ENCODE peak calls at places on chromosome 1, in nine cellular contexts. One of them, this sample, is unnamed. For H3K4me1, the result is how much of the 10 kb centered on the place peaks cover.

GRCh38 chr1:61139324-61140055 is 57.1 kb downstream of the NFIA start:
- DNase-seq in GM23338: no peak
- DNase-seq in breast epithelium: peak
- DNase-seq in HCT116: no peak
- DNase-seq in stomach: no peak
- DNase-seq in SK-N-SH: no peak
- DNase-seq in transverse colon: no peak
- DNase-seq in K562: no peak
- DNase-seq in GM12878: no peak
- DNase-seq in this sample: no peak

GRCh38 chr1:11594222-11594621 is 60.0 kb downstream of the FBXO2 start:
- DNase-seq in GM23338: peak
- DNase-seq in breast epithelium: no peak
- DNase-seq in HCT116: peak
- DNase-seq in stomach: no peak
- DNase-seq in SK-N-SH: peak
- DNase-seq in transverse colon: no peak
- DNase-seq in K562: no peak
- DNase-seq in GM12878: no peak
- DNase-seq in this sample: no peak

GRCh38 chr1:231683439-231684165 is 57.0 kb downstream of the DISC1 start:
- DNase-seq in GM23338: no peak
- DNase-seq in breast epithelium: no peak
- DNase-seq in HCT116: no peak
- DNase-seq in stomach: no peak
- DNase-seq in SK-N-SH: no peak
- DNase-seq in transverse colon: no peak
- DNase-seq in K562: no peak
- DNase-seq in GM12878: no peak
- DNase-seq in this sample: no peak

GRCh38 chr1:21100496-21100895 is 76.2 kb downstream of the EIF4G3 start:
- DNase-seq in GM23338: peak
- DNase-seq in breast epithelium: no peak
- DNase-seq in HCT116: no peak
- DNase-seq in stomach: no peak
- DNase-seq in SK-N-SH: no peak
- DNase-seq in transverse colon: no peak
- DNase-seq in K562: no peak
- DNase-seq in GM12878: no peak
- DNase-seq in this sample: no peak

GRCh38 chr1:58708166-58708565 is 8.3 kb upstream of the MYSM1 start:
- DNase-seq in GM23338: no peak
- DNase-seq in breast epithelium: no peak
- DNase-seq in HCT116: no peak
- DNase-seq in stomach: no peak
- DNase-seq in SK-N-SH: no peak
- DNase-seq in transverse colon: no peak
- DNase-seq in K562: no peak
- DNase-seq in GM12878: no peak
- DNase-seq in this sample: no peak

GRCh38 chr1:10779201-10779600 is 17.2 kb downstream of the CASZ1 start:
- DNase-seq in GM23338: no peak
- DNase-seq in breast epithelium: peak
- DNase-seq in HCT116: peak
- DNase-seq in stomach: peak
- DNase-seq in SK-N-SH: no peak
- DNase-seq in transverse colon: peak
- DNase-seq in K562: no peak
- DNase-seq in GM12878: no peak
- DNase-seq in this sample: no peak

GRCh38 chr1:13699936-13700520 is at the start of gene PRDM2:
- DNase-seq in GM23338: peak
- DNase-seq in breast epithelium: no peak
- DNase-seq in HCT116: no peak
- DNase-seq in stomach: peak
- DNase-seq in SK-N-SH: peak
- DNase-seq in transverse colon: peak
- DNase-seq in K562: peak
- DNase-seq in GM12878: no peak
- DNase-seq in this sample: peak

GRCh38 chr1:98704474-98704873 is 43.0 kb downstream of the SNX7 start:
- DNase-seq in GM23338: peak
- DNase-seq in breast epithelium: no peak
- DNase-seq in HCT116: no peak
- DNase-seq in stomach: no peak
- DNase-seq in SK-N-SH: peak
- DNase-seq in transverse colon: no peak
- DNase-seq in K562: no peak
- DNase-seq in GM12878: no peak
- DNase-seq in this sample: no peak

GRCh38 chr1:49686107-49686506 is 337.6 kb downstream of the AGBL4 start:
- DNase-seq in GM23338: no peak
- DNase-seq in breast epithelium: no peak
- DNase-seq in HCT116: no peak
- DNase-seq in stomach: no peak
- DNase-seq in SK-N-SH: peak
- DNase-seq in transverse colon: no peak
- DNase-seq in K562: no peak
- DNase-seq in GM12878: no peak
- DNase-seq in this sample: no peak

GRCh38 chr1:153960206-153960605 is 1.8 kb upstream of the CRTC2 start:
- DNase-seq in GM23338: no peak
- DNase-seq in breast epithelium: no peak
- DNase-seq in HCT116: no peak
- DNase-seq in stomach: no peak
- DNase-seq in SK-N-SH: no peak
- DNase-seq in transverse colon: no peak
- DNase-seq in K562: no peak
- DNase-seq in GM12878: no peak
- DNase-seq in this sample: no peak

GRCh38 chr1:84319662-84320061 is 18.2 kb downstream of the SAMD13 start:
- DNase-seq in GM23338: no peak
- DNase-seq in breast epithelium: no peak
- DNase-seq in HCT116: no peak
- DNase-seq in stomach: no peak
- DNase-seq in SK-N-SH: no peak
- DNase-seq in transverse colon: no peak
- DNase-seq in K562: no peak
- DNase-seq in GM12878: no peak
- DNase-seq in this sample: no peak

GRCh38 chr1:168138134-168138533 is 1.4 kb upstream of the GPR161 start:
- DNase-seq in GM23338: no peak
- DNase-seq in breast epithelium: no peak
- DNase-seq in HCT116: no peak
- DNase-seq in stomach: no peak
- DNase-seq in SK-N-SH: no peak
- DNase-seq in transverse colon: no peak
- DNase-seq in K562: no peak
- DNase-seq in GM12878: no peak
- DNase-seq in this sample: no peak

GRCh38 chr1:48062353-48062752 is 65.2 kb upstream of the TRABD2B start:
- DNase-seq in GM23338: no peak
- DNase-seq in breast epithelium: no peak
- DNase-seq in HCT116: no peak
- DNase-seq in stomach: no peak
- DNase-seq in SK-N-SH: no peak
- DNase-seq in transverse colon: no peak
- DNase-seq in K562: no peak
- DNase-seq in GM12878: no peak
- DNase-seq in this sample: no peak

GRCh38 chr1:155307247-155307740 is 1.4 kb upstream of the FDPS start:
- DNase-seq in GM23338: peak
- DNase-seq in breast epithelium: no peak
- DNase-seq in HCT116: no peak
- DNase-seq in stomach: no peak
- DNase-seq in SK-N-SH: no peak
- DNase-seq in transverse colon: no peak
- DNase-seq in K562: no peak
- DNase-seq in GM12878: no peak
- DNase-seq in this sample: no peak

GRCh38 chr1:112904071-112904830 is 51.7 kb downstream of the SLC16A1 start:
- DNase-seq in GM23338: no peak
- DNase-seq in breast epithelium: no peak
- DNase-seq in HCT116: peak
- DNase-seq in stomach: no peak
- DNase-seq in SK-N-SH: no peak
- DNase-seq in transverse colon: no peak
- DNase-seq in K562: no peak
- DNase-seq in GM12878: no peak
- DNase-seq in this sample: no peak

GRCh38 chr1:204161609-204162497 is 4.3 kb downstream of the REN start:
- DNase-seq in GM23338: no peak
- DNase-seq in breast epithelium: no peak
- DNase-seq in HCT116: no peak
- DNase-seq in stomach: no peak
- DNase-seq in SK-N-SH: no peak
- DNase-seq in transverse colon: no peak
- DNase-seq in K562: no peak
- DNase-seq in GM12878: no peak
- DNase-seq in this sample: no peak
- H3K27ac ChIP-seq in GM23338: no peak
- H3K27ac ChIP-seq in breast epithelium: no peak
- H3K27ac ChIP-seq in HCT116: no peak
- H3K27ac ChIP-seq in stomach: no peak
- H3K27ac ChIP-seq in SK-N-SH: no peak
- H3K27ac ChIP-seq in transverse colon: no peak
- H3K27ac ChIP-seq in K562: no peak
- H3K27ac ChIP-seq in GM12878: no peak
- H3K27ac ChIP-seq in this sample: no peak

GRCh38 chr1:111735321-111735720 is 3.9 kb downstream of the INKA2 start:
- DNase-seq in GM23338: no peak
- DNase-seq in breast epithelium: no peak
- DNase-seq in HCT116: no peak
- DNase-seq in stomach: no peak
- DNase-seq in SK-N-SH: no peak
- DNase-seq in transverse colon: no peak
- DNase-seq in K562: no peak
- DNase-seq in GM12878: no peak
- DNase-seq in this sample: no peak
- H3K4me1 ChIP-seq in GM23338: under half
- H3K4me1 ChIP-seq in breast epithelium: under half
- H3K4me1 ChIP-seq in HCT116: under half
- H3K4me1 ChIP-seq in stomach: under half
- H3K4me1 ChIP-seq in SK-N-SH: under half
- H3K4me1 ChIP-seq in transverse colon: under half
- H3K4me1 ChIP-seq in K562: under half
- H3K4me1 ChIP-seq in GM12878: under half
- H3K4me1 ChIP-seq in this sample: half or more

DNA sequence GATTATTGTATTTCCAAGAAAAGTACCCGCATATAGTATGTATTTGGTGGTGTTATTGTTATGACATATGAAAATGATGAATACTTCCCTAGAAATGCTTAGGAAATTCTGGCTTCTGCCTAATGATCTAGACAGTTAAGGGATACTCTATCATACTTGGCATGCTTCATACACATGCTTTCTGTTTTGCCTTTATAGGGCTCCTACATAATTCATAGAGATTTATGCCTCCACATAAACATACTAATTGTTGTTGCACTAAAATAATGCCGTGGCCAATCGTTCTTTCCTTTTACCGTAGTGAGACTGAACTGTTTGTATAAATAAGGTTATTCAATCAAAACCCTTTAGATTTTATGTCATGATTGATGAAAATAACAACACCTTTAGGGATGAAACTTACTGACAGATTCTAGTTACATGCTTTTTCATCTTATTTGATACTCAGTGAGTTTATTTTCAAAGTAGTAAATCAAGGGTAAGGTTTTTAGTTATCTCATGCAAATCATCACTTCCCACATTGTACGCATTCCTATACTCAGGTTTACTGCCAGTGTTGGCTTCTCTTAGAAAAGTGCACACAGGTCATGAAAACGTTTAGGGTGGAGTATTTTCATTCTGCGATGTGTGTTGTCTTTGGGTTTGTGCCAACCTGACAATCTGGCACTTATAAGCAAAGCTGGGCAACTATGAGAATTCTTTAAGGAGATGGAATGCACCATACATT is 40.5 kb upstream of the SCYL3 start:
- DNase-seq in GM23338: no peak
- DNase-seq in breast epithelium: no peak
- DNase-seq in HCT116: no peak
- DNase-seq in stomach: no peak
- DNase-seq in SK-N-SH: no peak
- DNase-seq in transverse colon: peak
- DNase-seq in K562: no peak
- DNase-seq in GM12878: no peak
- DNase-seq in this sample: no peak
- TF ChIP-seq POLR2AphosphoS5 in GM23338: no peak
- TF ChIP-seq POLR2AphosphoS5 in breast epithelium: no peak
- TF ChIP-seq POLR2AphosphoS5 in HCT116: no peak
- TF ChIP-seq POLR2AphosphoS5 in stomach: no peak
- TF ChIP-seq POLR2AphosphoS5 in SK-N-SH: no peak
- TF ChIP-seq POLR2AphosphoS5 in transverse colon: no peak
- TF ChIP-seq POLR2AphosphoS5 in K562: no peak
- TF ChIP-seq POLR2AphosphoS5 in GM12878: no peak
- TF ChIP-seq POLR2AphosphoS5 in this sample: no peak

GRCh38 chr1:36953061-36953460 is 81.3 kb downstream of the GRIK3 start:
- DNase-seq in GM23338: no peak
- DNase-seq in breast epithelium: no peak
- DNase-seq in HCT116: no peak
- DNase-seq in stomach: no peak
- DNase-seq in SK-N-SH: no peak
- DNase-seq in transverse colon: no peak
- DNase-seq in K562: no peak
- DNase-seq in GM12878: no peak
- DNase-seq in this sample: no peak

GRCh38 chr1:36955016-36955415 is 79.3 kb downstream of the GRIK3 start:
- DNase-seq in GM23338: no peak
- DNase-seq in breast epithelium: no peak
- DNase-seq in HCT116: no peak
- DNase-seq in stomach: no peak
- DNase-seq in SK-N-SH: no peak
- DNase-seq in transverse colon: no peak
- DNase-seq in K562: no peak
- DNase-seq in GM12878: no peak
- DNase-seq in this sample: no peak

GRCh38 chr1:36948606-36949005 is 85.7 kb downstream of the GRIK3 start:
- DNase-seq in GM23338: no peak
- DNase-seq in breast epithelium: no peak
- DNase-seq in HCT116: no peak
- DNase-seq in stomach: no peak
- DNase-seq in SK-N-SH: no peak
- DNase-seq in transverse colon: no peak
- DNase-seq in K562: no peak
- DNase-seq in GM12878: no peak
- DNase-seq in this sample: no peak

GRCh38 chr1:36950588-36950987 is 83.7 kb downstream of the GRIK3 start:
- DNase-seq in GM23338: no peak
- DNase-seq in breast epithelium: no peak
- DNase-seq in HCT116: no peak
- DNase-seq in stomach: no peak
- DNase-seq in SK-N-SH: no peak
- DNase-seq in transverse colon: no peak
- DNase-seq in K562: no peak
- DNase-seq in GM12878: peak
- DNase-seq in this sample: no peak

DNA sequence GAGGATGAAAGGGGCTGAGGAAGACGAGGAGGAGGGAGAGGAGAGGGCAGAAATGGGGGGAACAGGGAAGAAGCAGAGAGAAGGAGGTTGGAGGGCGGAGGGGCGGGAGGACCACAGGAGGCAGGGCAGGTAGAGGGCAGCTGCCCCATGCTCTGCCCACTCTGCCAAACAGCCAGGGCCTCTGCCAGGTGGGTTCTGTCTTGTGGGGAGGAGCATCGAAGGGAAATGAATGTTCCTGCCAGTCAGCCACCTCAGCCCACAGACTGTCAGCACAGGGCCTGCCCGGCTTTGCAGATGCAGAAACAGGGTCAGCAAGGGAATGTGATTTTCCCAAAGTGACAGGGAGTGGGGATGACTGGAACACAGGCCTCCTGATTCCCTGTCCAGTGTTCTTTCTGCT is 82.6 kb downstream of the GRIK3 start:
- DNase-seq in GM23338: no peak
- DNase-seq in breast epithelium: no peak
- DNase-seq in HCT116: no peak
- DNase-seq in stomach: no peak
- DNase-seq in SK-N-SH: no peak
- DNase-seq in transverse colon: no peak
- DNase-seq in K562: no peak
- DNase-seq in GM12878: no peak
- DNase-seq in this sample: no peak
- H3K27ac ChIP-seq in GM23338: no peak
- H3K27ac ChIP-seq in breast epithelium: no peak
- H3K27ac ChIP-seq in HCT116: no peak
- H3K27ac ChIP-seq in stomach: no peak
- H3K27ac ChIP-seq in SK-N-SH: no peak
- H3K27ac ChIP-seq in transverse colon: no peak
- H3K27ac ChIP-seq in K562: no peak
- H3K27ac ChIP-seq in GM12878: no peak
- H3K27ac ChIP-seq in this sample: no peak

This sample was measured in sigmoid colon.